ENCODE peak calls at places on chromosomes 3 and 15, in seven cellular contexts. One of them, this sample, is unnamed.

GRCh38 chr3:111568906-111569305 is 26.2 kb downstream of the ZBED2 start:
- DNase-seq in cardiac muscle cell: no peak
- DNase-seq in NB4: no peak
- DNase-seq in thoracic aorta: no peak
- DNase-seq in GM12865: no peak
- DNase-seq in cardiac fibroblast: peak
- DNase-seq in stomach: no peak
- DNase-seq in this sample: no peak

GRCh38 chr15:101325263-101326025 is 30.4 kb upstream of the SNRPA1 start:
- DNase-seq in cardiac muscle cell: no peak
- DNase-seq in NB4: no peak
- DNase-seq in thoracic aorta: no peak
- DNase-seq in GM12865: no peak
- DNase-seq in cardiac fibroblast: no peak
- DNase-seq in stomach: no peak
- DNase-seq in this sample: no peak

GRCh38 chr3:16378920-16379319 is 113.9 kb downstream of the OXNAD1 start:
- DNase-seq in cardiac muscle cell: no peak
- DNase-seq in NB4: no peak
- DNase-seq in thoracic aorta: no peak
- DNase-seq in GM12865: peak
- DNase-seq in cardiac fibroblast: peak
- DNase-seq in stomach: no peak
- DNase-seq in this sample: peak

GRCh38 chr3:149273096-149273751 is 51.6 kb upstream of the CP start:
- DNase-seq in cardiac muscle cell: peak
- DNase-seq in NB4: peak
- DNase-seq in thoracic aorta: no peak
- DNase-seq in GM12865: peak
- DNase-seq in cardiac fibroblast: peak
- DNase-seq in stomach: peak
- DNase-seq in this sample: peak

GRCh38 chr15:60722328-60723112 is 243.6 kb upstream of the ICE2 start:
- DNase-seq in cardiac muscle cell: no peak
- DNase-seq in NB4: no peak
- DNase-seq in thoracic aorta: no peak
- DNase-seq in GM12865: no peak
- DNase-seq in cardiac fibroblast: no peak
- DNase-seq in stomach: no peak
- DNase-seq in this sample: no peak

GRCh38 chr3:48215466-48215865 is 7.8 kb upstream of the CAMP start:
- DNase-seq in cardiac muscle cell: peak
- DNase-seq in NB4: no peak
- DNase-seq in thoracic aorta: no peak
- DNase-seq in GM12865: no peak
- DNase-seq in cardiac fibroblast: peak
- DNase-seq in stomach: peak
- DNase-seq in this sample: no peak

GRCh38 chr3:25088284-25088683 is 339.8 kb upstream of the RARB start:
- DNase-seq in cardiac muscle cell: no peak
- DNase-seq in NB4: no peak
- DNase-seq in thoracic aorta: no peak
- DNase-seq in GM12865: no peak
- DNase-seq in cardiac fibroblast: no peak
- DNase-seq in stomach: no peak
- DNase-seq in this sample: no peak

GRCh38 chr15:25171856-25172687 is 217.3 kb downstream of the SNRPN start:
- DNase-seq in cardiac muscle cell: no peak
- DNase-seq in NB4: no peak
- DNase-seq in thoracic aorta: no peak
- DNase-seq in GM12865: no peak
- DNase-seq in cardiac fibroblast: no peak
- DNase-seq in stomach: no peak
- DNase-seq in this sample: no peak

GRCh38 chr3:187871204-187871591 is 125.9 kb upstream of the BCL6 start:
- DNase-seq in cardiac muscle cell: no peak
- DNase-seq in NB4: no peak
- DNase-seq in thoracic aorta: no peak
- DNase-seq in GM12865: no peak
- DNase-seq in cardiac fibroblast: no peak
- DNase-seq in stomach: no peak
- DNase-seq in this sample: no peak

GRCh38 chr15:90062023-90062728 is 40.1 kb downstream of the IDH2 start:
- DNase-seq in cardiac muscle cell: peak
- DNase-seq in NB4: peak
- DNase-seq in thoracic aorta: no peak
- DNase-seq in GM12865: peak
- DNase-seq in cardiac fibroblast: peak
- DNase-seq in stomach: peak
- DNase-seq in this sample: no peak

GRCh38 chr15:28873585-28874139 is 12.1 kb upstream of the APBA2 start:
- DNase-seq in cardiac muscle cell: no peak
- DNase-seq in NB4: no peak
- DNase-seq in thoracic aorta: no peak
- DNase-seq in GM12865: no peak
- DNase-seq in cardiac fibroblast: no peak
- DNase-seq in stomach: no peak
- DNase-seq in this sample: no peak

GRCh38 chr15:62141200-62141599 is 23.9 kb downstream of the C2CD4B start:
- DNase-seq in cardiac muscle cell: no peak
- DNase-seq in NB4: no peak
- DNase-seq in thoracic aorta: no peak
- DNase-seq in GM12865: no peak
- DNase-seq in cardiac fibroblast: no peak
- DNase-seq in stomach: no peak
- DNase-seq in this sample: no peak

GRCh38 chr3:52532517-52532837 is 1.2 kb downstream of the NT5DC2 start:
- DNase-seq in cardiac muscle cell: peak
- DNase-seq in NB4: peak
- DNase-seq in thoracic aorta: no peak
- DNase-seq in GM12865: peak
- DNase-seq in cardiac fibroblast: peak
- DNase-seq in stomach: peak
- DNase-seq in this sample: no peak

GRCh38 chr15:55659481-55659880 is 71.3 kb upstream of the PYGO1 start:
- DNase-seq in cardiac muscle cell: no peak
- DNase-seq in NB4: no peak
- DNase-seq in thoracic aorta: no peak
- DNase-seq in GM12865: no peak
- DNase-seq in cardiac fibroblast: no peak
- DNase-seq in stomach: no peak
- DNase-seq in this sample: no peak

GRCh38 chr3:52293491-52294319 is 6.1 kb downstream of the GLYCTK start:
- DNase-seq in cardiac muscle cell: no peak
- DNase-seq in NB4: no peak
- DNase-seq in thoracic aorta: no peak
- DNase-seq in GM12865: no peak
- DNase-seq in cardiac fibroblast: no peak
- DNase-seq in stomach: no peak
- DNase-seq in this sample: no peak

GRCh38 chr3:22939349-22939748 is 263.8 kb upstream of the UBE2E2 start:
- DNase-seq in cardiac muscle cell: peak
- DNase-seq in NB4: no peak
- DNase-seq in thoracic aorta: no peak
- DNase-seq in GM12865: no peak
- DNase-seq in cardiac fibroblast: peak
- DNase-seq in stomach: no peak
- DNase-seq in this sample: no peak

GRCh38 chr3:128307029-128307633 is 153.8 kb downstream of the EEFSEC start:
- DNase-seq in cardiac muscle cell: peak
- DNase-seq in NB4: peak
- DNase-seq in thoracic aorta: no peak
- DNase-seq in GM12865: no peak
- DNase-seq in cardiac fibroblast: no peak
- DNase-seq in stomach: no peak
- DNase-seq in this sample: no peak

GRCh38 chr3:184910664-184911063 is 98.7 kb downstream of the VPS8 start:
- DNase-seq in cardiac muscle cell: no peak
- DNase-seq in NB4: no peak
- DNase-seq in thoracic aorta: no peak
- DNase-seq in GM12865: no peak
- DNase-seq in cardiac fibroblast: no peak
- DNase-seq in stomach: no peak
- DNase-seq in this sample: no peak

GRCh38 chr3:51371943-51372557 is 13.0 kb upstream of the MANF start:
- DNase-seq in cardiac muscle cell: peak
- DNase-seq in NB4: peak
- DNase-seq in thoracic aorta: no peak
- DNase-seq in GM12865: peak
- DNase-seq in cardiac fibroblast: peak
- DNase-seq in stomach: peak
- DNase-seq in this sample: peak

GRCh38 chr3:111521881-111522280 is 20.1 kb upstream of the CD96 start:
- DNase-seq in cardiac muscle cell: peak
- DNase-seq in NB4: no peak
- DNase-seq in thoracic aorta: no peak
- DNase-seq in GM12865: no peak
- DNase-seq in cardiac fibroblast: peak
- DNase-seq in stomach: no peak
- DNase-seq in this sample: no peak

GRCh38 chr3:38153986-38154608 is 11.2 kb upstream of the OXSR1 start:
- DNase-seq in cardiac muscle cell: peak
- DNase-seq in NB4: peak
- DNase-seq in thoracic aorta: no peak
- DNase-seq in GM12865: no peak
- DNase-seq in cardiac fibroblast: peak
- DNase-seq in stomach: no peak
- DNase-seq in this sample: peak

DNA sequence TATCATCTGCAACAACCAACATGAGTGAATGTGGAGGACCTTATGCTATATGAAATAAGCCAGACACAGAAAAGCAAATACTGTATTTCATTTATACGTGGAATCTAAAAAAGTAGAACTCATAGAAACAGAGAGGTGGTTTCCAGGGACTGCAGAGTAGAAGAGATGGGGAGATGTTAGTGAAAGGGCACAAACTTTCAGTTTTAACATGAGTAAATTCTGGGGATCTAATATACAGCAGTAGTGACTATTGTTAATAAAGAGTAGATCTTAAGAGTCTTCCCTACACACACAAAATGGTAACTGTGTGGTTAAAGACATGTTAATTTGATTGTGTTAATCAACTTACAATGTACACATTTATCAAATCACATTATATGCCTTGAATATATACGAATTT is 20.9 kb upstream of the MELTF start:
- DNase-seq in cardiac muscle cell: no peak
- DNase-seq in NB4: no peak
- DNase-seq in thoracic aorta: no peak
- DNase-seq in GM12865: peak
- DNase-seq in cardiac fibroblast: no peak
- DNase-seq in stomach: no peak
- DNase-seq in this sample: no peak
- TF ChIP-seq CTCF in cardiac muscle cell: no peak
- TF ChIP-seq CTCF in NB4: no peak
- TF ChIP-seq CTCF in thoracic aorta: no peak
- TF ChIP-seq CTCF in GM12865: no peak
- TF ChIP-seq CTCF in cardiac fibroblast: no peak
- TF ChIP-seq CTCF in stomach: no peak
- TF ChIP-seq CTCF in this sample: no peak

GRCh38 chr15:68277605-68278344 is at the start of gene FEM1B:
- DNase-seq in cardiac muscle cell: peak
- DNase-seq in NB4: peak
- DNase-seq in thoracic aorta: peak
- DNase-seq in GM12865: peak
- DNase-seq in cardiac fibroblast: peak
- DNase-seq in stomach: peak
- DNase-seq in this sample: peak

GRCh38 chr15:68279218-68279533 is 1.6 kb downstream of the FEM1B start:
- DNase-seq in cardiac muscle cell: no peak
- DNase-seq in NB4: no peak
- DNase-seq in thoracic aorta: no peak
- DNase-seq in GM12865: no peak
- DNase-seq in cardiac fibroblast: peak
- DNase-seq in stomach: no peak
- DNase-seq in this sample: no peak

GRCh38 chr15:68281008-68281407 is 3.5 kb downstream of the FEM1B start:
- DNase-seq in cardiac muscle cell: no peak
- DNase-seq in NB4: no peak
- DNase-seq in thoracic aorta: no peak
- DNase-seq in GM12865: no peak
- DNase-seq in cardiac fibroblast: no peak
- DNase-seq in stomach: no peak
- DNase-seq in this sample: no peak

GRCh38 chr15:68278345-68279217 is 1.0 kb downstream of the FEM1B start:
- DNase-seq in cardiac muscle cell: peak
- DNase-seq in NB4: peak
- DNase-seq in thoracic aorta: no peak
- DNase-seq in GM12865: peak
- DNase-seq in cardiac fibroblast: peak
- DNase-seq in stomach: no peak
- DNase-seq in this sample: no peak

GRCh38 chr15:68279779-68280745 is 2.5 kb downstream of the FEM1B start:
- DNase-seq in cardiac muscle cell: no peak
- DNase-seq in NB4: no peak
- DNase-seq in thoracic aorta: no peak
- DNase-seq in GM12865: no peak
- DNase-seq in cardiac fibroblast: peak
- DNase-seq in stomach: no peak
- DNase-seq in this sample: no peak
- H3K4me3 ChIP-seq in cardiac muscle cell: peak
- H3K4me3 ChIP-seq in NB4: peak
- H3K4me3 ChIP-seq in thoracic aorta: peak
- H3K4me3 ChIP-seq in GM12865: peak
- H3K4me3 ChIP-seq in cardiac fibroblast: peak
- H3K4me3 ChIP-seq in stomach: peak
- H3K4me3 ChIP-seq in this sample: peak

GRCh38 chr3:195001961-195002861 is 268.7 kb downstream of the XXYLT1 start:
- DNase-seq in cardiac muscle cell: peak
- DNase-seq in NB4: peak
- DNase-seq in thoracic aorta: no peak
- DNase-seq in GM12865: peak
- DNase-seq in cardiac fibroblast: peak
- DNase-seq in stomach: peak
- DNase-seq in this sample: no peak
- TF ChIP-seq CTCF in cardiac muscle cell: peak
- TF ChIP-seq CTCF in NB4: peak
- TF ChIP-seq CTCF in thoracic aorta: no peak
- TF ChIP-seq CTCF in GM12865: peak
- TF ChIP-seq CTCF in cardiac fibroblast: peak
- TF ChIP-seq CTCF in stomach: peak
- TF ChIP-seq CTCF in this sample: peak

DNA sequence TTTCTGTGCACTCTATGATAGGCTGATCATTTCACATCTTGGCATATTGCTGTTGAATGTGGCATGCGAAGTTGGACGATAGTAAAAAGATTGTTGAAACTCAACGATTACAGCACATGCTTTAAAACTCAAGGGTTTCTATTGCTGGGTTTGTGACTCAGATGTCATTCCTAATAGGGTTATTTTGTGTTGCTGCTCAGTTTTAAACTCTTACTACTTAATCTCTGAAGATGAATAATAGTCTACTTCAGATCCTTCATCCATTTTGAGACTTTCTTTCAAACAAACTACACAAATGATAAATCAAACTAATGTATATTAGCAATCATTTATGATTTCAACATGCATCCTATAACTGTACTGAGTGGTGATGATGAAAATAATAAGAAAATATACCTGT is 71.3 kb upstream of the MBNL1 start:
- DNase-seq in cardiac muscle cell: no peak
- DNase-seq in NB4: peak
- DNase-seq in thoracic aorta: no peak
- DNase-seq in GM12865: peak
- DNase-seq in cardiac fibroblast: peak
- DNase-seq in stomach: no peak
- DNase-seq in this sample: no peak
- H3K4me3 ChIP-seq in cardiac muscle cell: no peak
- H3K4me3 ChIP-seq in NB4: peak
- H3K4me3 ChIP-seq in thoracic aorta: peak
- H3K4me3 ChIP-seq in GM12865: peak
- H3K4me3 ChIP-seq in cardiac fibroblast: no peak
- H3K4me3 ChIP-seq in stomach: no peak
- H3K4me3 ChIP-seq in this sample: no peak